ENCODE peak calls at places on chromosomes 3 and 15, in four cellular contexts. Z is hepatocyte, A is heart right ventricle, Q is colonic mucosa. O is an unnamed sample.

GRCh38 chr3:101970212-101970611 is 120.9 kb downstream of the NFKBIZ start:
- DNase-seq in A (no peak), Q (no peak), Z (no peak), O (no peak)

GRCh38 chr3:186514296-186515002 is 29.7 kb downstream of the CRYGS start:
- DNase-seq in A (no peak), Q (no peak), Z (no peak), O (no peak)

GRCh38 chr3:73772076-73772475 is 147.3 kb upstream of the PDZRN3 start:
- DNase-seq in Z (no peak), A (no peak), Q (no peak), O (no peak)

GRCh38 chr3:133994166-133994910 is 35.4 kb downstream of the SLCO2A1 start:
- DNase-seq in Z (no peak), Q (no peak), A (no peak), O (no peak)

GRCh38 chr3:107227091-107227490 is 150.1 kb upstream of the CCDC54 start:
- DNase-seq in Q (no peak), Z (no peak), A (no peak), O (no peak)

GRCh38 chr3:141009496-141009895 is 41.7 kb upstream of the SPSB4 start:
- DNase-seq in Q (no peak), A (no peak), Z (no peak), O (no peak)

GRCh38 chr3:175410251-175410650 is 551.1 kb downstream of the NAALADL2 start:
- DNase-seq in A (no peak), Z (no peak), Q (no peak), O (no peak)

GRCh38 chr3:24829011-24829581 is 334.4 kb upstream of the THRB start:
- DNase-seq in A (no peak), Z (peak; percentile 78), Q (peak; percentile 37), O (no peak)

GRCh38 chr3:73784647-73785420 is 160.1 kb upstream of the PDZRN3 start:
- DNase-seq in A (no peak), Q (no peak), Z (no peak), O (no peak)

GRCh38 chr3:99859855-99860254 is 42.2 kb downstream of the CMSS1 start:
- DNase-seq in A (no peak), Z (peak; percentile 41), Q (no peak), O (no peak)

GRCh38 chr3:111737712-111738097 is 121.4 kb upstream of the PHLDB2 start:
- DNase-seq in A (peak; percentile 79), Q (no peak), Z (peak; percentile 72), O (peak; percentile 71)

GRCh38 chr3:99418209-99418635 is 220.2 kb upstream of the COL8A1 start:
- DNase-seq in A (no peak), Q (no peak), Z (no peak), O (no peak)

GRCh38 chr15:90336705-90337141 is 15.4 kb upstream of the ZNF774 start:
- DNase-seq in Q (no peak), Z (no peak), A (peak; percentile 13), O (no peak)

GRCh38 chr3:169772951-169773816 is at the start of gene MYNN:
- DNase-seq in Z (peak; percentile 96), Q (peak; percentile 96), A (peak; percentile 94), O (peak; percentile 95)

GRCh38 chr3:138624518-138624917 is 15.9 kb downstream of the FAIM start:
- DNase-seq in A (no peak), Z (no peak), Q (no peak), O (no peak)

GRCh38 chr3:34298668-34299067 is 500.2 kb downstream of the PDCD6IP start:
- DNase-seq in A (no peak), Q (no peak), Z (peak; percentile 35), O (no peak)

GRCh38 chr15:93382196-93382820 is 293.3 kb upstream of the RGMA start:
- DNase-seq in Q (no peak), Z (no peak), A (no peak), O (no peak)

DNA sequence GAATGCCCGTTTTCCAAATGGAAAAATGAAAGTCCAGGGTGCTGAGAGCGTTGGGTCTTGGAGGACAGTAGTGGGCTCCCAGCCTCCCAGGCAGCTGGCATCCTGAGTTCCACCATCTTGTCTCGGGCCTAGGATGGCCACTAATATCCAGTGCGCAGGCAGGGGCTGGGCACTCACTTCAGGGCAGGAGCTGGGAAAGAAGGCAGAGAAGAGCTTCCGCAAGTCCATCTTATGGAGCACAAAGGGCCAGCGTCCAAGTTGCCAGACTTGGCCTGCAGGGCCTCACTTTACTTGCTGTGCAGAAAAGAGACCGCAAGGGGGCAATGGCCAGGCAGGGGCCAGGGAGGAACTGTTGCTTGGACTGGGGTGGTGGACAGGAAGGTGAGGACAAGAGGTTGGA is 46.1 kb downstream of the IQSEC1 start:
- DNase-seq in A (no peak), Z (no peak), Q (no peak), O (no peak)
- TF ChIP-seq CTCF in A (no peak), Z (no peak), Q (no peak), O (no peak)

GRCh38 chr15:83898295-83898694 is 244.4 kb downstream of the ADAMTSL3 start:
- DNase-seq in Z (no peak), A (no peak), Q (no peak), O (no peak)

GRCh38 chr15:83905874-83906273 is 252.0 kb downstream of the ADAMTSL3 start:
- DNase-seq in Z (no peak), Q (no peak), A (no peak), O (no peak)

GRCh38 chr15:83899670-83900069 is 245.7 kb downstream of the ADAMTSL3 start:
- DNase-seq in Q (no peak), A (no peak), Z (no peak), O (no peak)

DNA sequence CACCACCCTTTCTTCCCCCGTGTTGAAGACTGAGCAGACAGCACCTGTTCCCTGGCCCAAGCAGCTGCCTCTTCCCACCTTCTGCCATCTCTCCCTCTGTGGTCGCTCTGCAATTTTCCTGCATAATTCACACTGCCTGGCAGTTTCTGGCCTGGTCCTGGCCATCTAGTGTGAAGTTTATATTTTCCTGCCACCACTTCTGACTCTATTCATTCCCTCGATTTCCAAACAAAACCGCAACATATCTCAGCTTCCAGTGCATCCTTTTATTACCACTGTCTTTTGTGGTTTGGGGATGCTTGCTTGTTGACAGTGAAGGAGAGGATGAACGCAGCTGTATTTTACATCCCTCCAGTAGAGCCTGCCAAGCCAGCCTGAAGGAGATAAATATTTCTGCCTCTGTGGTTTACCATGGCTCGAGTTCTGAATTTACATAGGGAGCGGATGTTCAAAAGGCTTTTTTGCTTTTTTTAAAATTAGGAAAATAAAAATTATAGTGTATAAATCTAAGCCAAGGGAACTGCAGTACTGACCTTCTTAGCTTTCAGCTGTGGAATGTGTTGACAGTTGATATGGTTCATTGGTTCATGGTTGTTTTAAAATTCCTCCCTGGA is 250.3 kb downstream of the ADAMTSL3 start:
- DNase-seq in Q (no peak), Z (peak; percentile 16), A (peak; percentile 6), O (peak; percentile 65)
- H3K4me1 ChIP-seq in Q (no peaks in the 10 kb centered on the region), Z (no peaks in the 10 kb centered on the region), A (peaks cover 10% of the 10 kb centered on the region), O (peaks cover 14% of the 10 kb centered on the region)

GRCh38 chr3:58249358-58250092 is 11.9 kb downstream of the ABHD6 start:
- DNase-seq in Q (peak; percentile 87), A (no peak), Z (peak; percentile 61), O (no peak)
- TF ChIP-seq CTCF in Q (no peak), A (peak; percentile 12), Z (peak; percentile 25), O (no peak)

DNA sequence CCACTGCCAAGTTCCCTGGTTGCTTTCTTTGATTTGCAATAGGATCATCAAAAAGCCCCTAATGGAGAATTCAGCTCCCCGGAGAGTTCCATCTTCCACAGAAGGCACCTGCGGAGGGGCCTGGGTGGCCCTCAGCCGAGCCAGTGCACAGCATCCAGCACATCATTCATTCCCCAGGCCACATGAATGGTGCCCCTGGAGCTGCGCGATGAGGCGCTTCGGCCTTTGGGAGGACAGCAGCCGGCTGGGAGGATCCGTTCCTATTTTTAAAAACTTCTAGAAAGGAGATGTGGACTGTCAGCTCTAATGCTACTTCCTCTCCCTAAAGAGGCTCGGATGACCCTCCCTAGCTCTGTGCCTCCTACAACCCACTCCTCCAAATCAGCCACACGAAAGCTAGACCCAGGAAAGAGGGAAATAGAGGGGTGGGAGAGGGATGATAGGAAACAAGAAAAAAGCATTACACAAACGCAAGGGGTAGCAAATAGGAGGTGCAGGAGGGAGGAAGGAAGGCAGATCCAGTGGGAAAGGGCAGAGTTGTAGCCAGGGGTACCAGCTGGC is 20.3 kb downstream of the EHD4 start:
- DNase-seq in Z (no peak), Q (no peak), A (no peak), O (no peak)
- H3K4me1 ChIP-seq in Z (peaks cover 42% of the 10 kb centered on the region), Q (no peaks in the 10 kb centered on the region), A (peaks cover 78% of the 10 kb centered on the region), O (peaks cover 14% of the 10 kb centered on the region)